ENCODE peak calls at places on chromosomes 2 and 18, in four cellular contexts. S is IMR-90, A is DND-41, H is keratinocyte. O is an unnamed sample.

GRCh38 chr18:10213526-10213925 is 240.9 kb upstream of the APCDD1 start:
- DNase-seq in S (peak; percentile 33), H (no peak), A (peak; percentile 49), O (peak; percentile 15)

GRCh38 chr2:48195168-48195567 is 288.9 kb upstream of the FBXO11 start:
- DNase-seq in S (no peak), A (no peak), H (no peak), O (no peak)

GRCh38 chr2:121480826-121481225 is 49.9 kb upstream of the RNU4ATAC start:
- DNase-seq in S (peak; percentile 92), H (peak; percentile 71), A (no peak), O (peak; percentile 78)

GRCh38 chr2:148926291-148926961 is 51.4 kb downstream of the KIF5C start:
- DNase-seq in H (no peak), S (peak; percentile 12), A (peak; percentile 32), O (peak; percentile 26)

GRCh38 chr2:237299897-237300296 is 114.1 kb downstream of the COL6A3 start:
- DNase-seq in A (no peak), H (peak; percentile 45), S (peak; percentile 99), O (peak; percentile 94)

GRCh38 chr2:171187177-171187576 is 26.5 kb upstream of the TLK1 start:
- DNase-seq in S (no peak), H (no peak), A (no peak), O (no peak)

GRCh38 chr2:196166876-196167275 is 4.5 kb downstream of the STK17B start:
- DNase-seq in S (peak; percentile 87), H (no peak), A (peak; percentile 55), O (peak; percentile 48)

GRCh38 chr2:155062250-155062985 is 363.9 kb downstream of the KCNJ3 start:
- DNase-seq in H (no peak), A (no peak), S (no peak), O (no peak)

GRCh38 chr2:23709311-23709710 is 217.6 kb downstream of the ATAD2B start:
- DNase-seq in H (no peak), A (no peak), S (no peak), O (no peak)

GRCh38 chr2:133818661-133819060 is 250.4 kb upstream of the NCKAP5 start:
- DNase-seq in A (no peak), S (no peak), H (no peak), O (no peak)

GRCh38 chr2:133816037-133816436 is 247.8 kb upstream of the NCKAP5 start:
- DNase-seq in H (no peak), A (no peak), S (no peak), O (no peak)

GRCh38 chr2:133814890-133815289 is 246.6 kb upstream of the NCKAP5 start:
- DNase-seq in H (no peak), A (no peak), S (no peak), O (no peak)

GRCh38 chr2:133819906-133820305 is 251.6 kb upstream of the NCKAP5 start:
- DNase-seq in A (no peak), S (no peak), H (no peak), O (no peak)

GRCh38 chr2:133817680-133818566 is 249.7 kb upstream of the NCKAP5 start:
- DNase-seq in H (peak; percentile 79), A (no peak), S (peak; percentile 99), O (peak; percentile 94)
- H3K27ac ChIP-seq in H (peak overlapping the region; percentile 32), A (no peak overlapping the region), S (peak overlapping the region; percentile 69), O (peak overlapping the region; percentile 59)

GRCh38 chr18:30775629-30776028 is 266.9 kb downstream of the DSC3 start:
- DNase-seq in S (no peak), A (no peak), H (no peak), O (no peak)

GRCh38 chr18:30787410-30787809 is 255.1 kb downstream of the DSC3 start:
- DNase-seq in H (no peak), A (no peak), S (no peak), O (no peak)

GRCh38 chr18:30781601-30782000 is 260.9 kb downstream of the DSC3 start:
- DNase-seq in A (no peak), H (no peak), S (no peak), O (no peak)
- H3K9me3 ChIP-seq in A (no peaks in the 10 kb centered on the region), H (no peaks in the 10 kb centered on the region), S (peaks cover 5% of the 10 kb centered on the region), O (no peaks in the 10 kb centered on the region)

DNA sequence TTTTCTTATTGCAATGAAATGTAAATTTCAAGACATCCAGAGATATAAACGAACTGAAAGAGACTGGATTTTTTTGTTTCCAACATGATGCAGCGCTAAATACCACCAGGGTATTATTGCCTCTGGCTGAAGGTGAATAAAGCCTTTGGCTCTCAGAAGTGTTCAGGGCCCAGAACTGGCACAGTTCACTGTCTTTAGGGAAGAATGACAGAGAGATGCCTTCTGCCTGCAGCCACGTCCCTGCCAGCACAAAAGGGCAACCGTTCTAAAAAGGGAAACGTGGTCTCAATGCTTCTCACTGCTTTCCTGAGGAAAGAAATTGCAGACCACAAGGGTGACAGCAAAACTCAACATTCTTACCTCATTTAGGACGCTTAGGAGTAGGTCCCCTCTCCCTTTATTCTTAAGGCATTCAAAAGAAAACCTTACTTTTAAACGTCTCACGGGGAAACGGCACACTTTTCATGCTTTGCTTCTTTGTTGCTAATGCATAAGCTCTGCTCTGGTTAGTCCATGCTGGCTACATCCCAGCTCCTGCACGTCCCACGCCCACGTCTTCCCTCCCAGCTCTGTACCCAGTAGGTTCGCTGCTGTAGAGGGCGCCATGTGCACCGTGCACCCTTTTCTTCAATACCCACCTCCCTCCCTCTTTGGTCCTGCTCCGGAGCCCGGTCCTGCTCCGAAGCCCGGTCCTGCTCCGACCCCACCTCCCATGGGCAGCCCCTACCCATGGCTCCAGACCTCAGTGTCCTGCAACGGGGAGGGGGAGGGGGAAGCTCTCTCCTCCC is 171.0 kb downstream of the HRH4 start:
- DNase-seq in S (peak; percentile 15), A (no peak), H (no peak), O (peak; percentile 58)
- H2AFZ ChIP-seq in S (peak overlapping the region; percentile 54), A (no peak overlapping the region), H (no peak overlapping the region), O (peak overlapping the region; percentile 41)

GRCh38 chr18:57211776-57212175 is 64.9 kb downstream of the BOD1L2 start:
- DNase-seq in H (no peak), A (no peak), S (no peak), O (no peak)
- H3K27ac ChIP-seq in H (no peak overlapping the region), A (no peak overlapping the region), S (no peak overlapping the region), O (no peak overlapping the region)

DNA sequence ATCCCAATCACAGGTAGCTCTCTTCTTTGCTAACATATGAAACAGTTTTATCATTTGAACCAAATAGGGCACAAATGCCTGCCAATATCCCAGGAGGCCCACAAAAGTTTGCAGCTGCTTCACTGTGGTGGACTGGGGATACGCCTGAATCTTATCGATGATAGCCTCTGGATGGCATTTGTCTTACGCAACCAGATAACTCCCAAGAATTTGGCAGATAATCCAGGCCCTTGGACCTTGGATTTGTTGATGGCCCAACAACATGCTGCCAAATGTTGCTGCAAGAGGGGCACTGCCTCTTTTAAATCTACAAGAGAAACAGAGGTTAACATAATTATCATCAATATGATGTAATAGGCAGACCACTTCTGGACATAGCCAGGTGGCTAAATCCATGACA is 587.1 kb upstream of the LRRTM4 start:
- DNase-seq in H (no peak), S (no peak), A (no peak), O (no peak)
- H3K9me3 ChIP-seq in H (peaks cover 3% of the 10 kb centered on the region), S (peaks cover 22% of the 10 kb centered on the region), A (peaks cover 15% of the 10 kb centered on the region), O (no peaks in the 10 kb centered on the region)

GRCh38 chr2:34012728-34013302 is 413.7 kb upstream of the FAM98A start:
- DNase-seq in H (peak; percentile 2), S (peak; percentile 23), A (peak; percentile 33), O (peak; percentile 53)
- H2AFZ ChIP-seq in H (no peak overlapping the region), S (no peak overlapping the region), A (no peak overlapping the region), O (no peak overlapping the region)

GRCh38 chr2:74500578-74500946 is 1.2 kb upstream of the LBX2 start:
- DNase-seq in A (no peak), H (no peak), S (no peak), O (no peak)
- H3K27ac ChIP-seq in A (no peak overlapping the region), H (no peak overlapping the region), S (no peak overlapping the region), O (no peak overlapping the region)

DNA sequence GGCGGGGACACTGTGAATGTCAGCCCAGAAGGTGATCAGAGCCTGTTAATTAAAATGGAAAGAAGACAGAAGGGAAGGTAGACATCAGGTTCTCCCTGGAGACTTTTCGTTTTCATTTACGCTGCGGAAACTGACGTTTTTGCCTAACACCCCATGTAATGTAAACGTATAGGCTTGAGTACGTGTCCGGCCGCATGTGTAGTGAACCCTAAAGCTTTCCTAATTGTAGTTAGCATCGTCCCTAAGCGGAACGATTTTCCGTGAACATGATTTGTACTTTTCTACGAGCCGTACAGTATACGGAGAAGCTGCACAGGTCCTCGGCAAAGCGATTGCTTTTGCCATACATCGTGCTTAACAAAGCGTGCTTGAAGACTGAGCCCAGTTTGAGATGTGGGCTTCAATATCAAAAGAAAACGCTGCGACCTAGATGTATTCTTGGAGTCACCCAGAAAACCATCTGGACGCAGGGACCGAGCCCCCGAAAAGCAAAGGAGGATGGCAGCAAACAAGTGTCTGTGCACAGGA is 284 bp downstream of the TIMM21 start:
- DNase-seq in H (no peak), A (no peak), S (no peak), O (no peak)
- H3K9me3 ChIP-seq in H (no peaks in the 10 kb centered on the region), A (no peaks in the 10 kb centered on the region), S (no peaks in the 10 kb centered on the region), O (no peaks in the 10 kb centered on the region)

GRCh38 chr2:60710707-60711106 is 45.4 kb upstream of the PAPOLG start:
- DNase-seq in S (peak; percentile 11), A (no peak), H (no peak), O (peak; percentile 74)

GRCh38 chr2:60707750-60708371 is 48.2 kb upstream of the PAPOLG start:
- DNase-seq in A (no peak), H (no peak), S (peak; percentile 28), O (peak; percentile 70)

GRCh38 chr2:60708630-60709320 is 47.3 kb upstream of the PAPOLG start:
- DNase-seq in A (no peak), S (no peak), H (no peak), O (no peak)

DNA sequence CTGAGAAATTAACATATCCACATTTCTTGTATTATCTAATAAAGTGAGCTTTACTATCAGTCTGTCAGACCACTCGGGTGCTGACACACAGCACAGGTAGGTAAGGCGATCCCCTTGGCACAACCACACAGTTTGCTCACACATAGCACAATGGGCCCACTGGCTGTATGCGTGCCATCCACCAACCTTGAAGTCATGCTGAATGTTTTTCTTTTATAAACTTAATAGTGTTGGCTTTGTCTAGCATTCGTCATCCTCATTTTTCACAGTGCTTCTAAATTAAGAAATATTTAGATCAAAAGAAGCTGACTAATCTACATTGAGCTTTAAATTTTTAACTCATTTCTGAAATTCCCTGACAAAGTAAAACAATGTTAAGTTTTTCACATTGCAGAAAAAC is 50.0 kb upstream of the PAPOLG start:
- DNase-seq in S (peak; percentile 43), A (no peak), H (peak; percentile 11), O (peak; percentile 75)
- H2AFZ ChIP-seq in S (no peak overlapping the region), A (no peak overlapping the region), H (no peak overlapping the region), O (peak overlapping the region; percentile 12)

GRCh38 chr2:63665806-63666205 is 77.0 kb downstream of the MDH1 start:
- DNase-seq in H (no peak), A (no peak), S (peak; percentile 89), O (peak; percentile 86)

GRCh38 chr2:63665091-63665490 is 76.3 kb downstream of the MDH1 start:
- DNase-seq in A (no peak), H (no peak), S (no peak), O (peak; percentile 37)

GRCh38 chr2:63668464-63668863 is 79.7 kb downstream of the MDH1 start:
- DNase-seq in S (no peak), H (no peak), A (no peak), O (no peak)

GRCh38 chr2:63668000-63668399 is 79.2 kb downstream of the MDH1 start:
- DNase-seq in H (no peak), S (no peak), A (no peak), O (no peak)

DNA sequence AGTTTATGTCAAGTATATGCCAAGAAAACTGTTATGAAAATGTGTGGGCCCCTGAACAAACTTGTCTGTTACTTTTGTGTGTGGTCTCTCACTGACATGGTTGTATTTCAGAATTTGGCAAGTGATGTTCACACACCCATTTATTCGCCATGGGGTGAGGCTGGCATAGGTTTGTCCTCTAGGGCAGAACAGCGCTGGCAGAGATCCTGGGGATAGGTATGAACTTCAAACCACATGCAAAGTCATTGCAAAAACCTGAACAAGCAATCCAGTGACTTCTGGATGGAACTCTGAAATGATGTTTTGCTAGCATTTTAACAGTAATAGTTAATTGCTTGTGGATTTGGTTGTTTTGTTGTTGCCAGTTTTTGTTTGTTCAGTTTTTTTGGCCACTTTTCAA is 78.4 kb downstream of the MDH1 start:
- DNase-seq in H (no peak), S (no peak), A (no peak), O (peak; percentile 30)
- H3K27ac ChIP-seq in H (no peak overlapping the region), S (no peak overlapping the region), A (no peak overlapping the region), O (no peak overlapping the region)

O was measured in GM23248.